ENCODE peak calls at places on chromosomes 4 and X, in five cellular contexts. T is epithelial cell of proximal tubule, O is mammary epithelial cell, A is GM23248, H is fibroblast of villous mesenchyme. E is an unnamed sample.
A peak's percentile ranks its signal among the peaks of the same experiment; 100 is the strongest.

GRCh38 chrX:120090208-120090607 is 12.7 kb upstream of the RHOXF2B start:
- DNase-seq in T (no peak), O (no peak), A (no peak), H (no peak), E (no peak)

GRCh38 chr4:139184129-139184528 is 7.1 kb upstream of the ELF2 start:
- DNase-seq in T (no peak), O (no peak), A (peak; percentile 53), H (peak; percentile 66), E (peak; percentile 55)

GRCh38 chrX:17692709-17693346 is 44.5 kb upstream of the SCML1 start:
- DNase-seq in T (no peak), O (peak; percentile 47), A (peak; percentile 40), H (peak; percentile 41), E (peak; percentile 46)

GRCh38 chr4:112807999-112808398 is 171.1 kb downstream of the LARP7 start:
- DNase-seq in T (no peak), O (no peak), A (peak; percentile 35), H (no peak), E (peak; percentile 7)

GRCh38 chr4:34365891-34366290 is 1878.4 kb downstream of the ARAP2 start:
- DNase-seq in T (no peak), O (no peak), A (no peak), H (no peak), E (no peak)

GRCh38 chr4:113383111-113383785 is 333.8 kb downstream of the ANK2 start:
- DNase-seq in T (no peak), O (peak; percentile 17), A (peak; percentile 94), H (peak; percentile 44), E (peak; percentile 93)

GRCh38 chr4:81021526-81021944 is 9.0 kb upstream of the BMP3 start:
- DNase-seq in T (no peak), O (peak; percentile 4), A (no peak), H (no peak), E (no peak)

GRCh38 chr4:51849430-51849829 is 6.5 kb downstream of the DCUN1D4 start:
- DNase-seq in T (no peak), O (no peak), A (no peak), H (no peak), E (no peak)

GRCh38 chr4:26032142-26032541 is 118.1 kb downstream of the SMIM20 start:
- DNase-seq in T (peak; percentile 16), O (no peak), A (peak; percentile 83), H (no peak), E (peak; percentile 78)

GRCh38 chr4:127782275-127783025 is at the start of gene HSPA4L:
- DNase-seq in T (no peak), O (no peak), A (peak; percentile 75), H (peak; percentile 40), E (peak; percentile 50)

GRCh38 chr4:100146756-100147155 is 43.5 kb downstream of the DDIT4L start:
- DNase-seq in T (no peak), O (no peak), A (no peak), H (peak; percentile 11), E (no peak)

GRCh38 chrX:154505726-154506125 is 10.3 kb downstream of the FAM3A start:
- DNase-seq in T (no peak), O (peak; percentile 44), A (peak; percentile 75), H (peak; percentile 59), E (peak; percentile 49)

DNA sequence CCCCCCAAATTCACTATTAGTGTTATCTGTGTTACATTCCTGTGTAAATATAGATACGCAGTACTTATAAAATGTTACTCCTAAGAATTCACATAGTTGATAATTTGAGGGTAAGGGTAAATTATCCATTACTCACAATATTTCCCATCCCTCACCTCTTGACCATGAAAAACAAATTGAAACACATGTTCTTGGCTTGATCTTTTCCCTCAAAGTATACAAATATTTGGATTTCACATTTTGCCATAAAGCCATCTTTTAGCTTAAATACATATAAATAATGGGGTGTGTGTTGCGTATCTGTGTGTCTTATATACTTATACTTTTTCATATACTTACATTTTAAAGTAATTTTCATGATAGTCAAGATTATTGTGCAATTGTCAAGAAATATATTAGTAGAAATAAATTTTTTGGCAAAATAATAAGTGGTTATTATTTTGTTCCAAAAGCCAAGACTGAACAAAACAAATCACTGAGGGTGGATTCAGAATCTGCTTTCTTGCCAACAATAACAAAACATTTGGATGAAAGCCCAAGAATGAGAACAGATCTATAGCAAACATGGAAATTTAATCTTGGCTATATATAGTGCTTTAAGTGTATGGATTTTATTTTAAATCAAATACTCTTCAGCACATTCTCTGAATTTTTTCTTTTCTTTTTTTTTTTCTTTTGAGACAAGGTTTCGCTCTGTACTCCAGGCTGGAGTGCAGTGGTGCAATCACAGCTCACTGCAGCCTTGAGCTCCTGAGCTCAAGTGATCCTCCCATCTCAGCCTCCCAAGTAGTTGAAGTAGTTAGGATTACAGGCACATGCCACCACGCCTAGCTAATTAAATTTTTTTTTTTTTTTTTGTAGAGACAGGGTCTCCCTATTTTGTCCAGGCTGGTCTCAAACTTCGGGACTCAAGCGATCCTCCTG is 48.5 kb upstream of the PRSS48 start:
- DNase-seq in T (no peak), O (no peak), A (peak; percentile 25), H (peak; percentile 41), E (peak; percentile 13)
- H3K4me3 ChIP-seq in T (no peak overlapping the region), O (no peak overlapping the region), A (peak overlapping the region; percentile 86), H (no peak overlapping the region), E (peak overlapping the region; percentile 56)

DNA sequence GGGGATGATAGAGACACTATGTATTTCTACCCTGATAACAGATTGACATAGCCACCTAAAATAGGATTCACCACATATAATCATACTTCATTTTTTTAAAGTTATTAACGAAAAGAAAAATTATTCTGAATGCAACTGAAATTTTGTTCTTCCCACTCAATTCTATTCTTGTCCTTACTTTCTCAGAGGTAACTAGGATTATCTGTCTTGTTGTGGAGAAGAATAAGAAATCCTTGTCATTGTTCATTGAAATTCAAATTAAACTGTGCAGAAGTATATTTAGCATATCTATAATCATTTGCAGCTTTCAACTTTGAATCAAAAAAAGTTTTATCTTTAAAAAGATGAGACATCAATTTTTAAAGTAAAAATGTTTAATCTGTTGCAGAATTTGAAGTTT is 40.4 kb upstream of the PRR27 start:
- DNase-seq in T (no peak), O (no peak), A (no peak), H (no peak), E (no peak)
- H3K4me3 ChIP-seq in T (no peak overlapping the region), O (no peak overlapping the region), A (no peak overlapping the region), H (no peak overlapping the region), E (no peak overlapping the region)

GRCh38 chr4:20251061-20251795 is 477 bp upstream of the SLIT2 start:
- DNase-seq in T (no peak), O (no peak), A (peak; percentile 52), H (peak; percentile 21), E (no peak)
- H3K4me3 ChIP-seq in T (peak overlapping the region; percentile 65), O (peak overlapping the region; percentile 62), A (peak overlapping the region; percentile 82), H (peak overlapping the region; percentile 78), E (peak overlapping the region; percentile 89)

GRCh38 chrX:26631385-26631784 is 415.4 kb downstream of the MAGEB5 start:
- DNase-seq in T (no peak), O (no peak), A (no peak), H (no peak), E (no peak)
- H3K4me3 ChIP-seq in T (no peak overlapping the region), O (no peak overlapping the region), A (no peak overlapping the region), H (no peak overlapping the region), E (no peak overlapping the region)

DNA sequence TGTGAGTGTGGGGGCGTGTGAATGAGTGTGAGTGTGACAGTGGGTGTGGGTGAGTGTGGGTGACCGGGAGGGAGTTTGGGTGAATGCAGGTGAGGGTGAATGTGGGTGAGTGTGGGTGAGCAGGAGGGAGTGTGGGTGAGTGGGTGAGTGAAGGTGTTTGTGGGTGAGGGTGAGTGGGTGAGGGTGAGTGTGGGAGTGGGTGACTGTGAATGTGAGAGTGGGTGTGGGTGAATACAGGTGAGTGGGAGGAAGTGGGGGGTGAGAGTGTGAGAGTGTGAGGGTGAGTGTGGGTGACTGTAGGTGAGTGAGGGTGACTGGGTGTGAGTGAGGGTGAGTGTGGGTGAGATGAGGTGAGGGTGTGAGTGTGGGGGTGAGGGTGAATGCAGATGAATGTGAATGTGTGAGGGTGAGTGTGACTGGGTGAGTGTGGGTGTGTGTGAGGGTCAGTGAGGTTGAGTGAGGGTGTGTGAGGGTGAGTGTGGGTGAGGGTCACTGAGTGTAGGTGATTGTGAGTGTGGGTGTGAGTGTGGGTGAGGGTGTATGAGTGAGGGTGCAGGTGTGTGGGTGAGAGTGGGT is 1677.3 kb upstream of the TENM3 start:
- DNase-seq in T (no peak), O (no peak), A (no peak), H (no peak), E (no peak)
- H3K4me3 ChIP-seq in T (no peak overlapping the region), O (no peak overlapping the region), A (no peak overlapping the region), H (no peak overlapping the region), E (no peak overlapping the region)

DNA sequence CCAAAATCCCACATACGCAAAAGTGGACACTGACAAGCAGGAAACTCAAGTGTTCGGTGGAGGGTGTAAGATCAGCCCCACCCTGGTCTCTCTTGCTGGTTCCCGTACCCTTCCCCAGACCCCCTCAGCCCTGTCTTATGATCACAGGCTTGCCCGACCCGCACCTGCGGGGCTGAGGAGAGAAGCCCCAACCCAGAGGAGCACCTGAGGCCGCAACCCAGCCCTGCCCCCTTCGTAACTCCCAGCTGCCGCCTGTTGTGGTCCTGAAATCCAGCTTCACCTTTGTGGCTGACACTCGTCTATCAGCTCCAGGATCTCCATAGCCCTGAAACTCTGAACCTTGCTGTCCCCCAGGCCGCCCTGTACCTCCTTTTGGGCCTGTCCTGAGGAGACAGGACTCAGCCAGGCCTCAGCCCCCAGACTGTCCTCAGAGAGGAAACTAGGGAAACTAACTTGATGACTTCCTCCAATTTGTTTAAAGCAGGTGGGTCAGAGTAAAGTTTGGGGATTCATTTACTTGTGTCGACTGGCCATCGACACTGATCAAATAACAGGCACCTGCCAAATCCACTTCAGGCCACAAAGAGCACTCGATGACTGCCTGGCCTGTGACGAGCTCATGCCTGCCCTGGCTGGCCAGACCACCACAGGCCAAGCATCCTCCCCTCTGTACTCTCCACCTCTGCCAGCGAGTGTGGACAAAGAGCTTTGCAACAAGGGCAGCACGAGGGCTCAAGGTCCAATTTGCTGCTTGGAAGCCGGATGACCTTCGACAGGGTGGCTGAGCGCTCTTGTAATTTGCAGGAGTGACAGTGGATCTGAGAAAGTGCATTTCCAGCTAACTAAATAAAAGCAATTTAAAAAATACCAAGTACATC is 19.3 kb downstream of the DCTD start:
- DNase-seq in T (no peak), O (no peak), A (no peak), H (no peak), E (no peak)
- H3K4me3 ChIP-seq in T (no peak overlapping the region), O (no peak overlapping the region), A (no peak overlapping the region), H (no peak overlapping the region), E (no peak overlapping the region)

GRCh38 chr4:53937327-53937726 is 127.1 kb downstream of the CHIC2 start:
- DNase-seq in T (no peak), O (no peak), A (peak; percentile 29), H (no peak), E (no peak)
- H3K4me3 ChIP-seq in T (no peak overlapping the region), O (no peak overlapping the region), A (no peak overlapping the region), H (no peak overlapping the region), E (no peak overlapping the region)